ENCODE peak calls at places on chromosomes 13 and 19, in ten cellular contexts. One of them, this sample, is unnamed.

GRCh38 chr13:30396434-30397075 is 25.7 kb upstream of the UBE2L5 start:
- DNase-seq in adrenal gland: no peak
- DNase-seq in heart left ventricle: no peak
- DNase-seq in stomach: no peak
- DNase-seq in lower leg skin: no peak
- DNase-seq in transverse colon: no peak
- DNase-seq in erythroblast: no peak
- DNase-seq in uterus: no peak
- DNase-seq in ovary: no peak
- DNase-seq in IMR-90: peak
- DNase-seq in this sample: no peak

GRCh38 chr19:29724102-29724641 is 9.1 kb upstream of the C19orf12 start:
- DNase-seq in adrenal gland: no peak
- DNase-seq in heart left ventricle: no peak
- DNase-seq in stomach: no peak
- DNase-seq in lower leg skin: no peak
- DNase-seq in transverse colon: no peak
- DNase-seq in erythroblast: no peak
- DNase-seq in uterus: no peak
- DNase-seq in ovary: no peak
- DNase-seq in IMR-90: peak
- DNase-seq in this sample: no peak

GRCh38 chr19:996051-996838 is 4.0 kb upstream of the GRIN3B start:
- DNase-seq in adrenal gland: no peak
- DNase-seq in heart left ventricle: no peak
- DNase-seq in stomach: peak
- DNase-seq in lower leg skin: no peak
- DNase-seq in transverse colon: peak
- DNase-seq in erythroblast: peak
- DNase-seq in uterus: peak
- DNase-seq in ovary: no peak
- DNase-seq in IMR-90: peak
- DNase-seq in this sample: no peak

GRCh38 chr19:55189424-55189823 is 9.3 kb upstream of the SYT5 start:
- DNase-seq in adrenal gland: no peak
- DNase-seq in heart left ventricle: peak
- DNase-seq in stomach: no peak
- DNase-seq in lower leg skin: peak
- DNase-seq in transverse colon: peak
- DNase-seq in erythroblast: no peak
- DNase-seq in uterus: peak
- DNase-seq in ovary: no peak
- DNase-seq in IMR-90: peak
- DNase-seq in this sample: peak

GRCh38 chr13:67147257-67148218 is 82.6 kb downstream of the PCDH9 start:
- DNase-seq in adrenal gland: no peak
- DNase-seq in heart left ventricle: no peak
- DNase-seq in stomach: no peak
- DNase-seq in lower leg skin: no peak
- DNase-seq in transverse colon: no peak
- DNase-seq in erythroblast: no peak
- DNase-seq in uterus: no peak
- DNase-seq in ovary: no peak
- DNase-seq in IMR-90: peak
- DNase-seq in this sample: no peak

GRCh38 chr13:94188173-94188869 is 291.2 kb downstream of the DCT start:
- DNase-seq in adrenal gland: no peak
- DNase-seq in heart left ventricle: no peak
- DNase-seq in stomach: no peak
- DNase-seq in lower leg skin: no peak
- DNase-seq in transverse colon: no peak
- DNase-seq in erythroblast: no peak
- DNase-seq in uterus: no peak
- DNase-seq in ovary: no peak
- DNase-seq in IMR-90: no peak
- DNase-seq in this sample: no peak

GRCh38 chr13:99389520-99390304 is 82.5 kb upstream of the GPR183 start:
- DNase-seq in adrenal gland: no peak
- DNase-seq in heart left ventricle: no peak
- DNase-seq in stomach: no peak
- DNase-seq in lower leg skin: peak
- DNase-seq in transverse colon: no peak
- DNase-seq in erythroblast: no peak
- DNase-seq in uterus: no peak
- DNase-seq in ovary: no peak
- DNase-seq in IMR-90: no peak
- DNase-seq in this sample: no peak

GRCh38 chr19:18192673-18193387 is at the start of gene MPV17L2:
- DNase-seq in adrenal gland: peak
- DNase-seq in heart left ventricle: peak
- DNase-seq in stomach: peak
- DNase-seq in lower leg skin: peak
- DNase-seq in transverse colon: peak
- DNase-seq in erythroblast: peak
- DNase-seq in uterus: peak
- DNase-seq in ovary: peak
- DNase-seq in IMR-90: peak
- DNase-seq in this sample: peak

GRCh38 chr13:76016799-76017198 is 380.7 kb downstream of the LMO7 start:
- DNase-seq in adrenal gland: no peak
- DNase-seq in heart left ventricle: no peak
- DNase-seq in stomach: no peak
- DNase-seq in lower leg skin: no peak
- DNase-seq in transverse colon: peak
- DNase-seq in erythroblast: peak
- DNase-seq in uterus: no peak
- DNase-seq in ovary: no peak
- DNase-seq in IMR-90: peak
- DNase-seq in this sample: peak

GRCh38 chr13:59834801-59835200 is 328.9 kb downstream of the DIAPH3 start:
- DNase-seq in adrenal gland: no peak
- DNase-seq in heart left ventricle: no peak
- DNase-seq in stomach: no peak
- DNase-seq in lower leg skin: no peak
- DNase-seq in transverse colon: no peak
- DNase-seq in erythroblast: no peak
- DNase-seq in uterus: no peak
- DNase-seq in ovary: no peak
- DNase-seq in IMR-90: peak
- DNase-seq in this sample: no peak

DNA sequence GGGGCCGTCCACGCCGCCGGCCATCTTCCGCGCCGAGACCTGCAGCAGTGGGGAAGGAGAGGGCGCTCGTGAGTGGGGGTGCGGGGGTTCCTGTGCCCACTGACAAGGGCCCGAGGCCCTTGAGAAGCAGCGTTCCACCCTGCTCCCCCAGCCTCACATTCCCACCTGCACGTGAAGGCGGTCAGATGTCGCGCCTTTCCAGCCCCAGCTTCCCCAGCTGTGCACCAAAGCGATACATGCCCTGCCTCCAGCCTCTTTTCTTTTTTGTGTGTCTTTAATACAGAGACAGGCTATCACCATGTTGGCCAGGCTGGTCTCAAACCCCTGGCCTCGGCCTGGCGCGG is 11.5 kb downstream of the ZBTB7A start:
- DNase-seq in adrenal gland: no peak
- DNase-seq in heart left ventricle: no peak
- DNase-seq in stomach: no peak
- DNase-seq in lower leg skin: no peak
- DNase-seq in transverse colon: no peak
- DNase-seq in erythroblast: no peak
- DNase-seq in uterus: no peak
- DNase-seq in ovary: no peak
- DNase-seq in IMR-90: no peak
- DNase-seq in this sample: no peak
- TF ChIP-seq POLR2A in adrenal gland: no peak
- TF ChIP-seq POLR2A in heart left ventricle: no peak
- TF ChIP-seq POLR2A in stomach: no peak
- TF ChIP-seq POLR2A in lower leg skin: no peak
- TF ChIP-seq POLR2A in transverse colon: no peak
- TF ChIP-seq POLR2A in erythroblast: no peak
- TF ChIP-seq POLR2A in uterus: no peak
- TF ChIP-seq POLR2A in ovary: no peak
- TF ChIP-seq POLR2A in IMR-90: no peak
- TF ChIP-seq POLR2A in this sample: no peak

DNA sequence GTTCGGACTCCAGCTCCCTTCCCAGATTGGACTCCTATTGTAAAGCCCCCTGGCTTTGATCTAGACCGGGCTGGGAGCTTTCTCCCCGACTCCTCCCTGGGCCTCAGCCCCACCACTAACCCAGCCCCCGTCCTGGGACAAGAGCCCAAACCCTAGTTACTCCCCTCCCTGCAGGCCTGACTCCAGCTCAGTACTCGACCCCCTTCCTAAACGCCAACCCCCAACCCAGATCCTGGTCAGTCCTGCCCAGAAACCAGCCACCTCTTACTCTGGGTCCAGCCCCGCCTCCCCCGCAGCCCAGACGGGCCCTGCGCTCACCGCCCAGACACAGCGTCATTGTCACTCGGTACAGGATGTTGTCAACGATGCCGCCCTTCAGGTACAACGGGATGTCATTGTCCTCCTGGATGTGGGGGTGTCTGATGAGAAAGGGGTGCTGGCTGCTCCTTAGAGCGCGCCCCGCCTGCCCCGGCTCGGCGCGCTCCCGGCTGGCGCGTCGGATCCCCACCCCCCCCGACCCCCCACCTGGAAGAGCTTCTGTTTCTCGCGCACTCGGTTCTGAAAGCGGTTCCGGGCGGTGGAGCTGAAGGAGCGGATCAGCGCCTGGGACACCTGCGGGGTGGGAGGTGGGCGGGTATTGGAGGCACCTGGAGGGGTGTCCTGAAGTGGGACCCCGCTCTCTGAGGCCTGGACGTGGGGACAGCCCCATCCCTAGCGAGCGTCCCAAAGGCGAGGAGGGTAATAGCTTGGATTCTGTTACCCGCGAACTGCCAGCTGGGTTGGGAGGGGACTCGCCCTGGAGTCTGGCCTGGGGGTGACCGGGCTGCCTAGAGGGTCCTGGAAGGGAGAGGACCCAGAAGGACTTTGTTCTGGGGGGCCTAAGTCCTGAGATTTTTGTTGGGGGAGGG is 849 bp downstream of the COX7A1 start:
- DNase-seq in adrenal gland: peak
- DNase-seq in heart left ventricle: peak
- DNase-seq in stomach: no peak
- DNase-seq in lower leg skin: peak
- DNase-seq in transverse colon: no peak
- DNase-seq in erythroblast: no peak
- DNase-seq in uterus: peak
- DNase-seq in ovary: peak
- DNase-seq in IMR-90: no peak
- DNase-seq in this sample: no peak
- TF ChIP-seq POLR2A in adrenal gland: peak
- TF ChIP-seq POLR2A in heart left ventricle: peak
- TF ChIP-seq POLR2A in stomach: no peak
- TF ChIP-seq POLR2A in lower leg skin: no peak
- TF ChIP-seq POLR2A in transverse colon: no peak
- TF ChIP-seq POLR2A in erythroblast: no peak
- TF ChIP-seq POLR2A in uterus: peak
- TF ChIP-seq POLR2A in ovary: no peak
- TF ChIP-seq POLR2A in IMR-90: no peak
- TF ChIP-seq POLR2A in this sample: no peak

DNA sequence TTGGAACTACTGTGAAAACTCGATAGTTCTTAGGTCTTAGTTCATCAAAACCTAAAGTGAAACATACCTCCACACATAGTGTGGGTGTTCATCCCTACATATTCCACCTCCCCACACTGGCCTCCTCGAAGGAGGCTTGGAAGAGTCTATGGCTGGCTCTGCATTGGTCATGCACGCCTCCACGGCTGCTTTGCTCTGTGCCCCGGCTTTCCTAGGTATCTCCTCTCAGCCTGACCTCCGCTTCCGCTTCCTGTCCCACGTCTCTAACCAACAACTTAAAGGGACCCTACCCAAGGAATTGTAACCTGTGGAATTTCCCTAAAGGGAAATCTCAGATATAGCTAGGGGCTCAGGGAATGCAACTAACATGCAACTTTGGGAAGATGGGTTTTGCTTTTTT is 79.7 kb upstream of the MBNL2 start:
- DNase-seq in adrenal gland: peak
- DNase-seq in heart left ventricle: peak
- DNase-seq in stomach: no peak
- DNase-seq in lower leg skin: no peak
- DNase-seq in transverse colon: peak
- DNase-seq in erythroblast: no peak
- DNase-seq in uterus: no peak
- DNase-seq in ovary: peak
- DNase-seq in IMR-90: no peak
- DNase-seq in this sample: peak
- TF ChIP-seq POLR2A in adrenal gland: no peak
- TF ChIP-seq POLR2A in heart left ventricle: no peak
- TF ChIP-seq POLR2A in stomach: no peak
- TF ChIP-seq POLR2A in lower leg skin: no peak
- TF ChIP-seq POLR2A in transverse colon: peak
- TF ChIP-seq POLR2A in erythroblast: no peak
- TF ChIP-seq POLR2A in uterus: no peak
- TF ChIP-seq POLR2A in ovary: no peak
- TF ChIP-seq POLR2A in IMR-90: no peak
- TF ChIP-seq POLR2A in this sample: peak

GRCh38 chr19:46256855-46257254 is 27.3 kb downstream of the IGFL1 start:
- DNase-seq in adrenal gland: no peak
- DNase-seq in heart left ventricle: no peak
- DNase-seq in stomach: no peak
- DNase-seq in lower leg skin: no peak
- DNase-seq in transverse colon: no peak
- DNase-seq in erythroblast: no peak
- DNase-seq in uterus: no peak
- DNase-seq in ovary: no peak
- DNase-seq in IMR-90: peak
- DNase-seq in this sample: no peak

GRCh38 chr19:46250057-46250456 is 20.5 kb downstream of the IGFL1 start:
- DNase-seq in adrenal gland: no peak
- DNase-seq in heart left ventricle: no peak
- DNase-seq in stomach: no peak
- DNase-seq in lower leg skin: peak
- DNase-seq in transverse colon: no peak
- DNase-seq in erythroblast: no peak
- DNase-seq in uterus: no peak
- DNase-seq in ovary: no peak
- DNase-seq in IMR-90: no peak
- DNase-seq in this sample: no peak

GRCh38 chr19:46251415-46251814 is 21.9 kb downstream of the IGFL1 start:
- DNase-seq in adrenal gland: no peak
- DNase-seq in heart left ventricle: no peak
- DNase-seq in stomach: no peak
- DNase-seq in lower leg skin: no peak
- DNase-seq in transverse colon: no peak
- DNase-seq in erythroblast: no peak
- DNase-seq in uterus: no peak
- DNase-seq in ovary: no peak
- DNase-seq in IMR-90: no peak
- DNase-seq in this sample: no peak

DNA sequence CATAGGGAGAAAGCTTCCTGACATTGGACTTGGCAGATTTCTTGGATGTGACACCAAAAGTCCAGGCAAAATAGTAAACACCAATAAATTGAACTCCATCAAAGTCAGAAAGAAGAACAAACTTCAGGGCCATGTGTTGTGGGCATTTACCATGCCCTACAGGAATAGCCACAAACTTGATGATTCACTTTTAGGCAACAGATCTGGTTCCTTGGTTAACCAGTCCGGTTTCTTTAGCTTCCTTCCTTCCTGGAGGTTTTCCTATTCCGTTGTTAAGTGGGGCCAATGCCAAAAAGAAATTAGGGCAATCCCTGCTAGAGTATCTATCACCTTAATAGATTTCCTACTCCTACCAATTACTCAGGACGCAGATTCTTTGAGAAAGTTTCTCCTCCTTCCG is 25.2 kb downstream of the IGFL1 start:
- DNase-seq in adrenal gland: no peak
- DNase-seq in heart left ventricle: no peak
- DNase-seq in stomach: no peak
- DNase-seq in lower leg skin: no peak
- DNase-seq in transverse colon: no peak
- DNase-seq in erythroblast: no peak
- DNase-seq in uterus: no peak
- DNase-seq in ovary: no peak
- DNase-seq in IMR-90: no peak
- DNase-seq in this sample: no peak
- TF ChIP-seq POLR2A in adrenal gland: no peak
- TF ChIP-seq POLR2A in heart left ventricle: no peak
- TF ChIP-seq POLR2A in stomach: no peak
- TF ChIP-seq POLR2A in lower leg skin: no peak
- TF ChIP-seq POLR2A in transverse colon: no peak
- TF ChIP-seq POLR2A in erythroblast: no peak
- TF ChIP-seq POLR2A in uterus: no peak
- TF ChIP-seq POLR2A in ovary: no peak
- TF ChIP-seq POLR2A in IMR-90: no peak
- TF ChIP-seq POLR2A in this sample: no peak

This sample was measured in H54.